ENCODE peak calls at places on chromosome 19, in six cellular contexts. J is AG04450; Z is substantia nigra; D is uterus; X is left lung; L is stimulated activated CD4-positive, alpha-beta T cell treated with anti-CD3 and anti-CD28 coated beads, Interleukin-1b, Interleukin-23, amount 100 ng/mL, for 4 hours. B is an unnamed sample.

GRCh38 chr19:39434123-39435076 is 1.3 kb downstream of the RPS16 start:
- DNase-seq in J (no peak), Z (no peak), D (no peak), X (no peak), L (no peak), B (no peak)

GRCh38 chr19:2362970-2363300 is 2.9 kb downstream of the TMPRSS9 start:
- DNase-seq in J (no peak), Z (no peak), D (no peak), X (no peak), L (no peak), B (no peak)

GRCh38 chr19:56611288-56611687 is 16.2 kb downstream of the ZNF71 start:
- DNase-seq in J (no peak), Z (no peak), D (no peak), X (no peak), L (no peak), B (no peak)

GRCh38 chr19:1122972-1123363 is 19.2 kb downstream of the GPX4 start:
- DNase-seq in J (no peak), Z (no peak), D (peak; percentile 70), X (no peak), L (no peak), B (no peak)

GRCh38 chr19:48858984-48859710 is 9.3 kb downstream of the PLEKHA4 start:
- DNase-seq in J (no peak), Z (peak; percentile 27), D (no peak), X (peak; percentile 79), L (peak; percentile 76), B (no peak)

GRCh38 chr19:42282036-42282762 is 13.1 kb downstream of the CIC start:
- DNase-seq in J (no peak), Z (no peak), D (peak; percentile 51), X (no peak), L (no peak), B (no peak)

GRCh38 chr19:10270180-10270615 is 722 bp upstream of the ICAM1 start:
- DNase-seq in J (no peak), Z (peak; percentile 23), D (peak; percentile 47), X (peak; percentile 92), L (peak; percentile 50), B (no peak)

GRCh38 chr19:41521860-41522555 is 54.0 kb upstream of the CEACAM21 start:
- DNase-seq in J (no peak), Z (no peak), D (no peak), X (no peak), L (no peak), B (no peak)

GRCh38 chr19:40605201-40605971 is 4.2 kb downstream of the LTBP4 start:
- DNase-seq in J (no peak), Z (peak; percentile 74), D (peak; percentile 75), X (peak; percentile 88), L (peak; percentile 71), B (no peak)

GRCh38 chr19:2168619-2169424 is 5.1 kb downstream of the DOT1L start:
- DNase-seq in J (peak; percentile 93), Z (peak; percentile 93), D (peak; percentile 96), X (peak; percentile 96), L (peak; percentile 68), B (peak; percentile 89)